ENCODE peak calls at places on chromosomes 7 and 10, in nine cellular contexts. R is H54, X is uterus, P is GM12891, D is spleen, A is GM12878, F is A549, V is stomach, U is NB4. K is an unnamed sample.

GRCh38 chr7:98816206-98816605 is 53.6 kb downstream of the TMEM130 start:
- DNase-seq in R (no peak), X (no peak), P (no peak), D (no peak), A (no peak), F (no peak), V (no peak), U (no peak), K (no peak)

GRCh38 chr10:61900829-61901783 is at the start of gene ARID5B:
- DNase-seq in R (no peak), X (peak), P (no peak), D (no peak), A (no peak), F (peak), V (peak), U (peak), K (peak)

GRCh38 chr10:34666008-34666700 is 148.9 kb downstream of the PARD3 start:
- DNase-seq in R (no peak), X (peak), P (no peak), D (no peak), A (peak), F (peak), V (peak), U (peak), K (peak)

GRCh38 chr10:30869566-30869965 is 162.1 kb downstream of the ZNF438 start:
- DNase-seq in R (no peak), X (no peak), P (no peak), D (no peak), A (no peak), F (no peak), V (no peak), U (no peak), K (no peak)

GRCh38 chr7:5780801-5781496 is 514 bp downstream of the RNF216 start:
- DNase-seq in R (peak), X (peak), P (no peak), D (peak), A (no peak), F (no peak), V (peak), U (peak), K (peak)

GRCh38 chr7:17229257-17229656 is 69.2 kb upstream of the AHR start:
- DNase-seq in R (no peak), X (no peak), P (no peak), D (no peak), A (no peak), F (no peak), V (no peak), U (no peak), K (no peak)

GRCh38 chr10:102775201-102775972 is 31.6 kb downstream of the WBP1L start:
- DNase-seq in R (no peak), X (peak), P (no peak), D (no peak), A (no peak), F (no peak), V (no peak), U (no peak), K (no peak)

GRCh38 chr7:2688409-2689342 is 674 bp downstream of the AMZ1 start:
- DNase-seq in R (no peak), X (no peak), P (peak), D (peak), A (peak), F (no peak), V (no peak), U (no peak), K (no peak)

GRCh38 chr7:144137501-144137900 is 14.5 kb downstream of the OR2A14 start:
- DNase-seq in R (no peak), X (no peak), P (no peak), D (no peak), A (no peak), F (no peak), V (no peak), U (no peak), K (no peak)

GRCh38 chr7:120185940-120186682 is 86.9 kb upstream of the KCND2 start:
- DNase-seq in R (no peak), X (no peak), P (no peak), D (no peak), A (no peak), F (no peak), V (no peak), U (no peak), K (no peak)

GRCh38 chr7:118243695-118244094 is 19.2 kb downstream of the ANKRD7 start:
- DNase-seq in R (no peak), X (no peak), P (no peak), D (no peak), A (no peak), F (no peak), V (no peak), U (no peak), K (no peak)

GRCh38 chr10:4981722-4982471 is 18.7 kb downstream of the AKR1C1 start:
- DNase-seq in R (no peak), X (no peak), P (no peak), D (no peak), A (no peak), F (no peak), V (peak), U (peak), K (peak)

GRCh38 chr7:122588621-122589020 is 110.3 kb downstream of the RNF133 start:
- DNase-seq in R (no peak), X (no peak), P (no peak), D (no peak), A (no peak), F (no peak), V (no peak), U (no peak), K (no peak)

GRCh38 chr7:106679153-106679931 is 18.4 kb upstream of the CCDC71L start:
- DNase-seq in R (no peak), X (peak), P (no peak), D (no peak), A (no peak), F (no peak), V (no peak), U (peak), K (peak)

GRCh38 chr7:44056681-44057080 is 8.7 kb downstream of the PGAM2 start:
- DNase-seq in R (no peak), X (peak), P (no peak), D (peak), A (no peak), F (no peak), V (no peak), U (no peak), K (no peak)

GRCh38 chr10:4851846-4852245 is 25.8 kb downstream of the AKR1E2 start:
- DNase-seq in R (no peak), X (no peak), P (no peak), D (no peak), A (no peak), F (no peak), V (peak), U (no peak), K (no peak)

DNA sequence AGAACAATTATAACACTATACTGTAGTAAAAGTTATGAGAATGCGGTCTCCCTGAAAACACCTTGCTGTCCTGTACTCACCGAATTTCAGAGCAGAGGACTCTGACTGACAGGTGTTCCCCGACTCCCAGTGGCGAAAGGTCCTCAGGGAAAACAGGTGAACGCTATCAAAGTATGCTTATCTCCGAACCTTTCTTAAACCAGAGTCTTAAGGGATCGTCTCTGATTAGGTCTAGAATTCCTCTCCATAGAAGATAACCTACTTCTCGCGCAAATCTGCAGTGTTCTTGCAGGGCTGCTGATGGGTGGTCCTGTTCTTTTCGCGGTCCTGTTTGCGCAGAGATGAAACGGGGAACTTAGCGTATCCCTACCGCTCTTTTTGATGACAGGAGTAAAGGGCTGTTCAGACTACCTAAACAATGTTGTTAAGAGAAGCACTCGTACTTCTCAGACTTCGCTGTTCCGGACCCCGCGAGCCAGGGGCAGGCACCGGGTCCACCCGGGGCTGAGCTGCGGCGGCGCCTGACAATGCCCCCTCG is 981 bp upstream of the ZMYND11 start:
- DNase-seq in R (no peak), X (no peak), P (peak), D (no peak), A (no peak), F (no peak), V (no peak), U (no peak), K (peak)
- TF ChIP-seq POLR2A in R (no peak), X (no peak), P (no peak), D (no peak), A (no peak), F (no peak), V (no peak), U (no peak), K (peak)

DNA sequence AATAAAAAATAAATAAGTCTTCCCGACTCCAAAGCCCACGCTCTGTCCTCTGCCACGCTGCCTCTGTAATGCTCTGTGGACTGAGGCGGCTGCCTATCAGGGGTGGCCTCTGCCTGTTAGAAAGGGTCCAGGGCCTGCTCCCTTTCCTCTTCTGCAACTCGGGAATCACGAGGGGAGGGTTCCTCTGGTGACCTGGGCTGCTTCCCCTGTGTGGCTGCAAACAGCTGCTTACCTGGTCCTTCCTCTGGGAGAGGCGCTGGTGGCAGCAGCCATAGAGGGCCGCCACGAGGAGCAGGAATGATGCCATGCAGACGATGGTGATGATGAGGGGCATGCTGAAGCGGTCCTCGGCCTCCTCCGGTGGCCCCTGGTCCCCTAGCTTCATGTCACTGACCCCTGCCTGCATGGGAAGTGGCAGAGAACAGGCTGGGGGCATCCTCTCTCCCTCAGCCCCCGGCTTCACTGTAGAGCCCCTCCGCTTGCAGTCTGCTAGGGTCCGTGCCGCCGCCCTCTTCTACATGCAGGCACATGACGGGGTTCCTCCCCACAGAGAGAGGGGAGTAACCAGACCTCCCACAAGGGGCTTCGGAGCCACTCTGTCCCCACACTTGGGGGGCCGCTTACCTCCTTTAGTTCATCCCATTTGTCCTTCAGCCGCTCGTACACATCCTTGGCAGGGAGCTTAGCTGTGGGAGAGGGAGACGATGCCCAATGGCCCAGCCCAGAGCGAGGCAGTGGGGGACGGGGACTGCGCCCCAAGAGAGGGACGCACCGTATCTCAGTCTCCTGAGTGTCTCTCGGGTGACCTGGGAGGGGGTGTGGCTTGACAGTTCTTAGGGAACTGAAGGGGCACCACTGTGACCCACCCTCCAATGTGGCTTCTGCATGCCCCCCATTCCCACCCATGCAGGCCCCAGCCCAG is 50.5 kb downstream of the PODXL start:
- DNase-seq in R (no peak), X (no peak), P (no peak), D (no peak), A (no peak), F (no peak), V (no peak), U (no peak), K (no peak)
- TF ChIP-seq POLR2A in R (no peak), X (no peak), P (no peak), D (no peak), A (peak), F (no peak), V (no peak), U (no peak), K (no peak)

DNA sequence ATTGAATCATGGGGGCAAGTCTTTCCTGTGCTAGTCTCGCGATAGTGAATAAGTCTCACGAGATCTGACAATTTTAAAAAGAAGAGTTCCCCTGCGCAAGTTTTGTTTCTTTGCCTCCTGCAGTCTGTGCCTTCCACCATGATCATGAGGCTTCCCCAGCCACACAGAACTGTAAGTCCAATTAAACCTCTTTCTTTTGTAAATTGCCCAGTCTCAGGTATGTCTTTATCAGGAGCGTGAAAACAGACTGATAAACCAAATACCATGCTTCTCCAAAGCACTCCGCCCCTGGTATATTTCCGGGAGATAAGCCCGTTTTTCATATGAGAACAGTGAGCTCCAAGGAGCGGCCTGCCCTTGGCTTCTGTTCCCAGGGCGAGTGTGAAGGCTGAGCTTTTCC is 118.9 kb downstream of the EVX1 start:
- DNase-seq in R (no peak), X (no peak), P (no peak), D (no peak), A (no peak), F (no peak), V (no peak), U (no peak), K (no peak)
- TF ChIP-seq POLR2A in R (no peak), X (no peak), P (no peak), D (no peak), A (no peak), F (no peak), V (no peak), U (no peak), K (no peak)

GRCh38 chr7:129851174-129851573 is 101.6 kb downstream of the UBE2H start:
- DNase-seq in R (no peak), X (no peak), P (no peak), D (no peak), A (no peak), F (no peak), V (no peak), U (no peak), K (no peak)

GRCh38 chr7:129848436-129848835 is 104.3 kb downstream of the UBE2H start:
- DNase-seq in R (no peak), X (no peak), P (no peak), D (no peak), A (no peak), F (no peak), V (no peak), U (no peak), K (no peak)

GRCh38 chr7:129855234-129855673 is 97.5 kb downstream of the UBE2H start:
- DNase-seq in R (no peak), X (no peak), P (no peak), D (no peak), A (no peak), F (no peak), V (no peak), U (no peak), K (no peak)

GRCh38 chr7:129853661-129854268 is 99.0 kb downstream of the UBE2H start:
- DNase-seq in R (no peak), X (no peak), P (no peak), D (no peak), A (no peak), F (no peak), V (no peak), U (peak), K (no peak)

GRCh38 chr7:129851810-129852209 is 101.0 kb downstream of the UBE2H start:
- DNase-seq in R (no peak), X (no peak), P (no peak), D (no peak), A (no peak), F (no peak), V (no peak), U (no peak), K (no peak)
- TF ChIP-seq POLR2A in R (no peak), X (no peak), P (no peak), D (no peak), A (no peak), F (no peak), V (no peak), U (no peak), K (no peak)

DNA sequence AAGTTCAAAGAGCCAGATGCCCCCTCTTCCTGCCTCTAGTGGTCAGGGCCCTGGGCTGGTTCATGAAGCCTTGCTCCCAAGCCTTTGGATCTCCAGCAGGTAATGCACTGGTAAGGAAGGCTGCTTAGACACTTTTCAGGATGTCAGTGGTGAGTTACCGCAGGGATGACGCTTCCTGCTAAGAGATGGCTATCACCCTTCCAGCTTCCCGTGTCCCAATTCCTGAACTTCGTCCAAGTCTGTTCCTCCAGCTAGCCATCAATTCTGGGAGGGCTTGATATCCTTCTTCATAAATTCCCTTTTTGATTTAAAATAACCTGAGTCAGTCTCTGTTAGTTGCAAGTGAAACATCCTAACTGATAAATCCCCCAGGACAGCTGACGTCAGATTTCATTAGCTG is 221.2 kb downstream of the PLXNA4 start:
- DNase-seq in R (no peak), X (no peak), P (no peak), D (no peak), A (no peak), F (no peak), V (no peak), U (no peak), K (no peak)
- TF ChIP-seq POLR2A in R (no peak), X (no peak), P (no peak), D (no peak), A (no peak), F (no peak), V (no peak), U (no peak), K (no peak)

GRCh38 chr10:110919349-110919931 is at the start of gene SHOC2:
- DNase-seq in R (no peak), X (peak), P (peak), D (peak), A (no peak), F (peak), V (peak), U (no peak), K (peak)
- TF ChIP-seq POLR2A in R (peak), X (peak), P (peak), D (no peak), A (peak), F (peak), V (peak), U (peak), K (no peak)

DNA sequence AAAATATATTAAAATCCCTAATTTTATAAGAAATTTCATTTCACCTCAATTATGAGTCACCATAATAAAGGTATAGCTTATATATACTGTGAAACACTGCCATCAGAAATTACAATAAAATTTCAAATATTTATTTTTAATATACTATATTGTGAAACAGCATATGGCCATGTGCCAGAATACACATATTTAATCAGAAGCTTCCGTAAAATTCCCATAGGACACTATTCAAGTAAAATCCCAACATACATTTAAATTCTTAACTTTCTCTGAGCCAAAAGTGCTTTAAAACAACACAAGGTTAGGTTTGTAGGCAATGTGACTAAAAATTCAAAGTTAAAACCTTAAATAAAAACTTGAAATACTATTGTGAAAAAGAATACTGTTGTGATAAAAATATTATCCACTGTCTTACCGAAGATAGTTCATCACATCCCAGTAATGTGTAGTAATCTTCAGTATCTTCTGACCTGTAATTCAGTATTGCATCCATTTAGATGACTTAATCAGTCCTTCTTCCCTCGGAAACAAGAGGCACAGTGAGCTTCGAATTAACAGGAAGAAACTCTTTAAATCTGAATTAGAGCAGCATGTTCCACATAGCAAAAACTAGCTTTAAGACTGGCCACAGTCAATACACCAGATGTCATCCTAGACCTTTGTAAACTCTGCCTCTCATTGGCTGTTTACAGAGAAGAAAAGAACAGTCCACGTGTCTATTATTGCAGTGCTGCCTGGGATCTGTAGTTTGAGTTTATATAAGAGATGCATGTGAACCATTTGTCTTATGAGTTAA is at the start of gene DNAJC12:
- DNase-seq in R (no peak), X (no peak), P (peak), D (no peak), A (no peak), F (peak), V (no peak), U (peak), K (peak)
- TF ChIP-seq POLR2A in R (no peak), X (peak), P (no peak), D (no peak), A (no peak), F (no peak), V (no peak), U (peak), K (peak)

GRCh38 chr10:20089884-20090283 is 273.7 kb downstream of the PLXDC2 start:
- DNase-seq in R (no peak), X (no peak), P (no peak), D (no peak), A (no peak), F (no peak), V (no peak), U (no peak), K (no peak)
- TF ChIP-seq POLR2A in R (no peak), X (no peak), P (no peak), D (no peak), A (no peak), F (no peak), V (no peak), U (no peak), K (no peak)

DNA sequence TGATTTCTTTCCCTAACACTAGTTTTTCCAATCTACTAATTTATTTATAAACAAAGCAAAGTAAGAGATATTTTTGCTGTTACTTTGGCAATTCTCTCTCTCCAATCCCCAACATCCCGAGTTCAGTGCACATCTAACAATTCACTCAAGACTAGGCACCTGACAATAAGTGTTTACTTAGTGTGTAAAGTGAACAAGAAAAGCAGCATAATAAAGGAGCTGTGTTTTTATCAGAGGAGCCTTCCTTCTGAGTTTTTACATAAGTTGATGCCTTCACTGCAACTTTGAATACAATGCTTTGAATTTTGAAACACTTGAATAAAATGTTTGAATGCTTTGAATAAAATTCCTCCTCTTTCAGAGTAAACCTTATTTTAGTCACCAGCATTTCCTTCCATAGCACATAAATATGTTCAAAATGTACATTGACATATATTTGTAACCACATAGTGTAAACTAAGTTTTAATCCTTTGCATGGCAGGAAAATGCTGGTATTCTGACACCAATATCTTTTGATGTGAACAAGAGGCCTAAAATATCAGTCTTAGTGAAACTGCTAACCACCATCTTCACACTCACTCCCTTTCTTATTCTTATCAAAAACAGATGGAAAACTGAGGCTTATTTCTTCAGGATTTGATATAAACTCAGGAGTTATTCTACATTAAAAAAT is 11.4 kb downstream of the PDK4 start:
- DNase-seq in R (no peak), X (no peak), P (no peak), D (no peak), A (no peak), F (no peak), V (no peak), U (no peak), K (no peak)
- TF ChIP-seq POLR2A in R (no peak), X (no peak), P (no peak), D (peak), A (no peak), F (no peak), V (no peak), U (no peak), K (no peak)